ENCODE peak calls at places on chromosome 19, in ten cellular contexts. J, D, R, W, F, B, X, I, A and H are unnamed samples.

GRCh38 chr19:49425922-49426592 is 869 bp downstream of the GFY start:
- DNase-seq in B (no peak), R (peak; percentile 98), F (no peak), X (no peak), A (peak; percentile 80), D (no peak), I (no peak), J (no peak), W (no peak), H (no peak)

GRCh38 chr19:40055049-40055448 is 982 bp downstream of the ZNF780B start:
- DNase-seq in I (no peak), A (no peak), D (no peak), W (no peak), B (no peak), J (no peak), R (no peak), F (no peak), X (no peak), H (no peak)

GRCh38 chr19:50362656-50363424 is 2.6 kb downstream of the NAPSA start:
- DNase-seq in F (no peak), W (no peak), I (no peak), R (no peak), A (no peak), B (no peak), D (no peak), J (no peak), X (no peak), H (no peak)

GRCh38 chr19:31444931-31445330 is 95.7 kb upstream of the TSHZ3 start:
- DNase-seq in W (no peak), B (no peak), R (no peak), A (no peak), J (no peak), I (no peak), F (no peak), X (no peak), D (no peak), H (no peak)

GRCh38 chr19:5230730-5231555 is 109.7 kb downstream of the PTPRS start:
- DNase-seq in R (no peak), F (no peak), X (no peak), W (no peak), A (no peak), J (no peak), I (no peak), B (no peak), D (no peak), H (no peak)

GRCh38 chr19:34960940-34961679 is 2.9 kb downstream of the ZNF792 start:
- DNase-seq in A (no peak), J (no peak), F (no peak), I (no peak), D (no peak), B (no peak), W (no peak), R (no peak), X (no peak), H (no peak)

GRCh38 chr19:39936622-39937021 is 2.2 kb upstream of the FCGBP start:
- DNase-seq in A (no peak), X (no peak), I (no peak), D (no peak), W (no peak), J (no peak), F (no peak), B (no peak), R (no peak), H (no peak)

GRCh38 chr19:42271045-42271419 is 2.0 kb downstream of the CIC start:
- DNase-seq in A (no peak), X (no peak), D (no peak), I (no peak), W (no peak), F (no peak), J (no peak), R (no peak), B (no peak), H (peak; percentile 42)

GRCh38 chr19:47679251-47679900 is 33.8 kb upstream of the EHD2 start:
- DNase-seq in I (no peak), J (no peak), D (no peak), A (no peak), X (no peak), F (no peak), R (no peak), B (no peak), W (no peak), H (no peak)

GRCh38 chr19:47675271-47675670 is 38.0 kb upstream of the EHD2 start:
- DNase-seq in W (no peak), X (no peak), I (no peak), A (no peak), R (no peak), J (no peak), B (no peak), F (no peak), D (no peak), H (no peak)

GRCh38 chr19:47674548-47674947 is 38.7 kb upstream of the EHD2 start:
- DNase-seq in J (no peak), F (no peak), B (no peak), X (no peak), A (no peak), W (no peak), R (no peak), I (no peak), D (no peak), H (no peak)

GRCh38 chr19:47675859-47676258 is 37.4 kb upstream of the EHD2 start:
- DNase-seq in D (no peak), I (no peak), R (no peak), W (no peak), B (no peak), X (no peak), A (no peak), J (no peak), F (peak; percentile 44), H (no peak)

DNA sequence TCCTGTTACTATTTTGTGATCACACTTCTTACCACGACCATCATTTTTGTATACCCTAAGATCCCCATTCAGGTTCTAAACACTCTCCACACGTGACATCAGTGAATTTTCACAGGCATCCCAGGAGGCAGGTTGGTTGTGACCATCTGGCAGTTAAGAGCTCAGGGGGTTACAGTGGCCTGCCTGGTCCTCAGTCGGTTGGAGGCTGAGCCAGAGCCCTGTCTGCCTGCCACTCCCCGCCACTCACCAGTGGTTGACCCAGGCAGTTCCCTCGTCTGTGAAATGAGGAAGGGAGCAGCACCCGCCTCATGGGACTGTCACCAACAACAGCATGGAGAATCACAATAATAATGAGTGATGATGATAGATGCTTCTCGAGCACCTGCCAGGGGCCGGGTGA is 36.4 kb upstream of the EHD2 start:
- DNase-seq in F (no peak), X (no peak), J (no peak), W (no peak), R (no peak), D (no peak), B (no peak), I (no peak), A (no peak), H (no peak)
- H3K27ac ChIP-seq in F (no peak overlapping the region), X (no peak overlapping the region), J (no peak overlapping the region), W (no peak overlapping the region), R (no peak overlapping the region), D (no peak overlapping the region), B (no peak overlapping the region), I (no peak overlapping the region), A (no peak overlapping the region), H (no peak overlapping the region)

DNA sequence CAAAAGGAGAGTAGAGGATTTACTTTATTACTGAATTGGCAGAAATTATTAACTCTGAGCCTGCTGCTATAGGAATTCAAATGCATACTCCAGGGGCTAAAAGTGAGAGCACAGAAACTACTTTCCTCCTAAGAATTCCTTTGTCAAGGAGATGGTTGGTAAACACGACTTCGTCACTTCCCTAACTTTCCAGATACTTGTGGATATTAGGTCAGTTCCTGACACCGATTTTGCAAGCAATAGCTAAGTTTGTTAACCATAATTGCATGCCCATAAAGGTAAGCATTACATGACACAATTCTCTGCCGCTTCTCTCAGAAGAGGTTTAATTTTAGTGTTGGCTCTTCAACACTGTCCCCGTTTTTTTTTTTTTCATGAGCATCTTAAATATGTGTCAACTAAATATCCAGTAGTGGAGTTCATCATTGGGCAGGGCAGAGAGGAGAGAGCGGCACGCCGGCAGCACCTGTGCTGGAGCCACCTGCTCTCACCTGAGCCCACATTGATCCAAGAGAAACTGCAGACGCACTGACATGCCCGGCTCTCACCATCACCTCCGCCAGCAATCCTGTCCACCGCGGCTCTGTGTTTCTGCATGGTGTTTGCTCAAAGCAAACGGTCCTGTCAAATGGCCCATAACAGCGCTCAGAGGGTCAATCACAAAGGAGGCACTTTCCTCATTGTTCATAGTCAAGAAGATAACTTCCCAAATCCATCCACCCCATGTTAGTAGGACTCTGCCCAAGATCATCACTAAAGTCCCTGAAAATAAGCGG is 2.6 kb downstream of the MED26 start:
- DNase-seq in I (no peak), R (no peak), X (no peak), D (no peak), A (no peak), J (no peak), B (no peak), W (no peak), F (no peak), H (no peak)
- H3K27ac ChIP-seq in I (no peak overlapping the region), R (peak overlapping the region; percentile 34), X (no peak overlapping the region), D (no peak overlapping the region), A (no peak overlapping the region), J (no peak overlapping the region), B (no peak overlapping the region), W (no peak overlapping the region), F (no peak overlapping the region), H (no peak overlapping the region)

GRCh38 chr19:45380107-45380506 is 9.7 kb upstream of the ERCC2 start:
- DNase-seq in I (no peak), R (no peak), W (no peak), X (no peak), J (no peak), D (no peak), A (no peak), F (no peak), B (no peak), H (no peak)

GRCh38 chr19:45370410-45371204 is at the start of gene ERCC2:
- DNase-seq in X (peak; percentile 99), B (peak; percentile 99), I (peak; percentile 99), W (peak; percentile 99), D (peak; percentile 99), F (peak; percentile 96), A (peak; percentile 99), J (peak; percentile 98), R (peak; percentile 100), H (peak; percentile 98)

DNA sequence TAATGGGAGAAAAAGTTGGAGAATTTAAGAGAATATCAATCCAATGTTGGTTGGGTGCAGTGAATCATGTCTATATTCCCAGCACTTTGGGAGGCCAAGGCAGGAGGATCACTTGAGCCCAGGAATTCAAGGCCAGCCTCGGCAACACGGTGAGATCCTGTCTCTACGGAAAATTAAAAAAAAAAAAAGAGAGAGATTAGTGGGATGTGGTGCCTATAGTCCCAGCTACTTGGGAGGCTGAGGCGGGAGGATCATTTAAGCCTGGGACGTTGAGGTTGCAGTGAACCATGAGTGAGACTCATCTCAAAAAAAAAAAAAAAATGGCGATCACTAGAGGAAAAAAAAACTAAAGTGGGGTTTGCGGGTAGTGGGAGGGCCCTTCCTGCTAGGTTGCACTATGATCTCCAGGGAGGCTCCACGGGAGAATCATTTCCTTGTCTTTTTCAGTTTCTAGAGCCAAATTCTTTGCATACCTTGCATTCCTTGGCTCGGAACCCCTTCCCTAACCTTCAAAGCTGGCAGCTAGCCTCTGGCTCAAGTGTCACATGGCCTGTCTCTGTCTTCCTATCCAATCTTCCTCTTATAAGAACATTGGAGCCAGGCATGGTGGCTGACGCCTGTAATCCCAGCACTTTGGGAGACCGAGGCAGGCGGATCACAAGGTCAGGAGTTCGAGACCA is 5.8 kb upstream of the ERCC2 start:
- DNase-seq in D (no peak), R (peak; percentile 96), I (no peak), A (no peak), B (no peak), F (peak; percentile 97), W (no peak), X (peak; percentile 82), J (no peak), H (no peak)
- H3K27ac ChIP-seq in D (no peak overlapping the region), R (peak overlapping the region; percentile 90), I (no peak overlapping the region), A (no peak overlapping the region), B (no peak overlapping the region), F (peak overlapping the region; percentile 92), W (no peak overlapping the region), X (peak overlapping the region; percentile 62), J (no peak overlapping the region), H (no peak overlapping the region)

DNA sequence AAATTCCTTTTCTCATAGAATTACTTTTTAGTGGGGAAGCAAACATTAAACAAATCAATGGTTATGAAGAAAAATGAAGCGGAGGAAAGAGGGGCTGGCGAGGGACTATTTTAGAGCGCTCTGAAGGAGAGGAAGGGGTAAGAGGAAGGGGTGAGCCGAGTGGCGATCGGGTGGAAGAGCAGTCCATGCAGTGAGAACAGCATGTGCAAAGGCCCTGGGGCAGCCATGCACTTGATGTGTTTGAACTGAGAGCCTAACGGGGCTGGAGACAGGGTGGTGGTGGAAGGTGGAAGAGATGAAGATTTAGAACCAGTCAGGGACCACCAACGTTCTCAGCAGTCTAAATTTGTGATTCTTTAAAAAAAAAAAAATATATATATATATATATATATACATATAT is 14.4 kb upstream of the NOP53 start:
- DNase-seq in F (no peak), R (no peak), A (no peak), X (no peak), J (no peak), D (no peak), I (no peak), W (no peak), B (no peak), H (no peak)
- H3K27ac ChIP-seq in F (no peak overlapping the region), R (no peak overlapping the region), A (no peak overlapping the region), X (no peak overlapping the region), J (peak overlapping the region; percentile 97), D (no peak overlapping the region), I (peak overlapping the region; percentile 91), W (no peak overlapping the region), B (no peak overlapping the region), H (no peak overlapping the region)